ENCODE peak calls at places on chromosomes 6 and 20, in four cellular contexts. A is esophagus squamous epithelium; D is body of pancreas; Y is CD8-positive, alpha-beta T cell. Z is an unnamed sample.

GRCh38 chr6:99588618-99589289 is 17.9 kb upstream of the PRDM13 start:
- DNase-seq in A (no peak), D (peak; percentile 84), Y (peak; percentile 67), Z (no peak)

GRCh38 chr6:75290136-75290535 is 5.5 kb upstream of the TMEM30A start:
- DNase-seq in A (no peak), D (no peak), Y (no peak), Z (no peak)

GRCh38 chr6:157688960-157689599 is 134.0 kb upstream of the SNX9 start:
- DNase-seq in A (no peak), D (no peak), Y (no peak), Z (no peak)

GRCh38 chr6:14066782-14067406 is 50.7 kb upstream of the CD83 start:
- DNase-seq in A (no peak), D (peak; percentile 48), Y (peak; percentile 8), Z (no peak)

GRCh38 chr20:55103188-55103587 is 627.8 kb downstream of the DOK5 start:
- DNase-seq in A (no peak), D (no peak), Y (no peak), Z (no peak)

GRCh38 chr6:125854355-125854754 is 63.6 kb downstream of the NCOA7 start:
- DNase-seq in A (no peak), D (no peak), Y (no peak), Z (no peak)

GRCh38 chr6:38687549-38687948 is 15.4 kb downstream of the GLO1 start:
- DNase-seq in A (no peak), D (no peak), Y (no peak), Z (no peak)

GRCh38 chr20:23005761-23006160 is 29.4 kb upstream of the SSTR4 start:
- DNase-seq in A (no peak), D (no peak), Y (no peak), Z (no peak)

GRCh38 chr6:52577022-52577777 is at the start of gene TRAM2:
- DNase-seq in A (peak; percentile 27), D (peak; percentile 84), Y (peak; percentile 80), Z (no peak)
- TF ChIP-seq CTCF in A (no peak), D (no peak), Y (no peak), Z (no peak)

GRCh38 chr6:30447237-30447636 is 42.1 kb upstream of the HLA-E start:
- DNase-seq in A (no peak), D (no peak), Y (no peak), Z (no peak)
- H3K27ac ChIP-seq in A (no peak overlapping the region), D (no peak overlapping the region), Y (no peak overlapping the region), Z (no peak overlapping the region)

GRCh38 chr6:56244089-56244488 is 3.3 kb downstream of the COL21A1 start:
- DNase-seq in A (no peak), D (no peak), Y (no peak), Z (no peak)
- H3K4me3 ChIP-seq in A (no peak overlapping the region), D (no peak overlapping the region), Y (no peak overlapping the region), Z (no peak overlapping the region)

GRCh38 chr6:741410-742339 is 48.7 kb upstream of the EXOC2 start:
- DNase-seq in A (no peak), D (no peak), Y (no peak), Z (no peak)
- TF ChIP-seq CTCF in A (no peak), D (no peak), Y (no peak), Z (no peak)

GRCh38 chr6:101399627-101399955 is 6.1 kb downstream of the GRIK2 start:
- DNase-seq in A (no peak), D (no peak), Y (no peak), Z (no peak)

GRCh38 chr6:101400341-101400740 is 6.8 kb downstream of the GRIK2 start:
- DNase-seq in A (no peak), D (no peak), Y (no peak), Z (no peak)

GRCh38 chr6:101403566-101403965 is 10.1 kb downstream of the GRIK2 start:
- DNase-seq in A (no peak), D (no peak), Y (no peak), Z (no peak)

GRCh38 chr6:101402618-101403002 is 9.1 kb downstream of the GRIK2 start:
- DNase-seq in A (no peak), D (no peak), Y (no peak), Z (no peak)

GRCh38 chr6:101401792-101402617 is 8.5 kb downstream of the GRIK2 start:
- DNase-seq in A (no peak), D (no peak), Y (no peak), Z (no peak)
- H3K27ac ChIP-seq in A (no peak overlapping the region), D (no peak overlapping the region), Y (no peak overlapping the region), Z (no peak overlapping the region)

GRCh38 chr6:56540232-56540631 is 102.5 kb downstream of the DST start:
- DNase-seq in A (no peak), D (no peak), Y (no peak), Z (no peak)
- H3K4me3 ChIP-seq in A (peak overlapping the region; percentile 77), D (peak overlapping the region; percentile 9), Y (no peak overlapping the region), Z (peak overlapping the region; percentile 69)

GRCh38 chr6:19452495-19452894 is 384.7 kb upstream of the ID4 start:
- DNase-seq in A (no peak), D (no peak), Y (no peak), Z (no peak)
- TF ChIP-seq CTCF in A (no peak), D (no peak), Y (no peak), Z (no peak)

DNA sequence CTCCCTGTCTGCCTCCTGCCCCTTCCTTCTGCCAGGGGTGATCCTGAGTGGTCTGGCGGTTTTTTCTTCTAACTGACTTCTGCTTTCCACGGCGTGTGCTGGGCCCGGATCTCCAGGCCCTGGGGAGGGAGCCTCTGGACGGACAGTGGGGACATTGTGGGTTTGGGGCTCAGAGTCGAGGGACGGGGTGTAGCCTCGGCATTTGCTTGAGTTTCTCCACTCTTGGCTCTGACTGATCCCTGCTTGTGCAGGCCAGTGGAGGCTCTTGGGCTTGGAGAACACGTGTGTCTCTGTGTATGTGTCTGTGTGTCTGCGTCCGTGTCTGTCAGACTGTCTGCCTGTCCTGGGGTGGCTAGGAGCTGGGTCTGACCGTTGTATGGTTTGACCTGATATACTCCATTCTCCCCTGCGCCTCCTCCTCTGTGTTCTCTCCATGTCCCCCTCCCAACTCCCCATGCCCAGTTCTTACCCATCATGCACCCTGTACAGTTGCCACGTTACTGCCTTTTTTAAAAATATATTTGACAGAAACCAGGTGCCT is 10.2 kb downstream of the SLC29A1 start:
- DNase-seq in A (no peak), D (no peak), Y (no peak), Z (no peak)
- H3K27ac ChIP-seq in A (peak overlapping the region; percentile 80), D (peak overlapping the region; percentile 77), Y (no peak overlapping the region), Z (no peak overlapping the region)

GRCh38 chr6:71642793-71643192 is 243.6 kb upstream of the RIMS1 start:
- DNase-seq in A (no peak), D (no peak), Y (no peak), Z (no peak)
- H3K4me3 ChIP-seq in A (no peak overlapping the region), D (no peak overlapping the region), Y (no peak overlapping the region), Z (no peak overlapping the region)